ENCODE peak calls at places on chromosomes 7 and 10, in ten cellular contexts. U, R, L, Y, N, J, Q, X, P and K are unnamed samples.

GRCh38 chr10:12586724-12587123 is 237.4 kb downstream of the CAMK1D start:
- DNase-seq in R (no peak), X (no peak), P (no peak), U (no peak), L (no peak), N (no peak), J (no peak), Q (no peak), Y (no peak), K (no peak)

GRCh38 chr10:1638889-1639418 is 98.4 kb downstream of the ADARB2 start:
- DNase-seq in J (no peak), U (no peak), N (no peak), R (no peak), L (no peak), P (peak; percentile 34), X (no peak), Y (no peak), Q (no peak), K (no peak)

GRCh38 chr7:26860361-26860760 is 4.0 kb downstream of the SKAP2 start:
- DNase-seq in P (no peak), Y (no peak), R (no peak), J (no peak), L (no peak), X (no peak), U (no peak), N (no peak), Q (no peak), K (no peak)

GRCh38 chr10:73338801-73339368 is 19.8 kb downstream of the CFAP70 start:
- DNase-seq in R (no peak), N (no peak), Q (no peak), L (no peak), Y (no peak), U (no peak), P (no peak), J (no peak), X (no peak), K (no peak)

GRCh38 chr10:80323298-80323697 is 33.3 kb downstream of the DYDC1 start:
- DNase-seq in L (no peak), Q (no peak), X (no peak), U (no peak), Y (no peak), J (no peak), R (no peak), N (no peak), P (no peak), K (no peak)

GRCh38 chr10:124125305-124126116 is 32.1 kb upstream of the CHST15 start:
- DNase-seq in L (no peak), R (no peak), U (peak; percentile 46), Y (no peak), X (peak; percentile 12), N (no peak), P (no peak), Q (no peak), J (no peak), K (no peak)

GRCh38 chr7:117946201-117946633 is 73.0 kb upstream of the CTTNBP2 start:
- DNase-seq in N (no peak), U (peak; percentile 32), J (no peak), Q (no peak), Y (no peak), R (no peak), P (no peak), L (peak; percentile 16), X (no peak), K (no peak)

GRCh38 chr7:121069346-121070100 is 81.0 kb downstream of the CPED1 start:
- DNase-seq in X (peak; percentile 47), Q (no peak), J (no peak), U (no peak), P (no peak), N (no peak), L (peak; percentile 41), R (peak; percentile 71), Y (no peak), K (no peak)

GRCh38 chr7:139360948-139361307 is 1.2 kb downstream of the LUC7L2 start:
- DNase-seq in L (no peak), X (no peak), Q (no peak), R (no peak), P (no peak), U (no peak), N (no peak), Y (no peak), J (no peak), K (no peak)

GRCh38 chr7:139358541-139359365 is 941 bp upstream of the LUC7L2 start:
- DNase-seq in J (no peak), L (peak; percentile 33), X (no peak), Y (no peak), P (no peak), N (no peak), Q (no peak), U (no peak), R (peak; percentile 72), K (no peak)

GRCh38 chr7:139361523-139361922 is 1.8 kb downstream of the LUC7L2 start:
- DNase-seq in Y (no peak), J (no peak), U (no peak), L (no peak), R (no peak), X (no peak), P (no peak), N (no peak), Q (no peak), K (no peak)

GRCh38 chr7:139360210-139360947 is 685 bp downstream of the LUC7L2 start:
- DNase-seq in N (peak; percentile 99), U (peak; percentile 97), L (peak; percentile 89), J (peak; percentile 98), R (peak; percentile 99), X (peak; percentile 98), P (peak; percentile 97), Y (peak; percentile 98), Q (peak; percentile 98), K (peak; percentile 60)

DNA sequence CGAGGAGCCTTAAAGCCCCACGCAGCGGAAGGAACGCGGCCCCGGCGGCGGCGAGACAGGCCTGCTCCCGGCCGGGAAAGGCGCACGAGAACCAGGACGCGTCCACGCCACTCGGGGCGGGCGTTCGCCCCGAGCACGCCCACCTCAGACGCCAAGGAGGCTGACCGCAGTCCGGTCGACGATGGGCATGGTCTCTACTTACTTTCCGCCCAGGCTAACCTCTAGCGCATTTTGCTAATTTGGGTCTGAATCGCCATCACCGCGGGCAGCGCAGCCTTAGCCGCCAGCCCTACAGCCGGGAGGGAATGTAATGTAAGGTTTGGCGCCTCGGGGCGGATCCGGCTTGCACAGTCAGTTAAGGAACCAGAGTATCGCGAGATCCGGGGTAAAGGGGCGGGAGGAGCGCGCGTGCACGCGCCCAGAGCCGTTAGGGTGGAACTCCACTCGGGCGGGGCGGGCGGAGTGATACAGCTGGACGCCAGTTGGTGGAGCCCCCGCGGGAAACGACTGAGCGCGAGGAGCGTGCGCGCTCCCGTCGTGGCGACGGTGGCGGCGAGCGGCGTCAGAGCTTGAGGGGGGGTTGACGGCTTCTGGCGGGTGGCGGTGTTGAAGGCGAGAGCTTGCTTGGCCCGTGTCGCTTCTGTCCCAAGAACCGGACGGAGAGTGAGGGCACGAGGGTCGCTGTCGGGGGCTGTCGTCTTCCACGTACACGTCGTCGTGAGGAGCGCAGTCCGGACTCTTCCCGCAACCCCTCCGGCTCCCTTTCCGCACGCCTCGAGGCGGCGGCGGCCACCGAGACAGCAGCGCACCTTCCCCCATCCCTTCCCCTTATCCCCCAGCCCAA is at the start of gene LUC7L2:
- DNase-seq in N (peak; percentile 100), P (peak; percentile 100), R (peak; percentile 100), Q (peak; percentile 100), J (peak; percentile 100), U (peak; percentile 100), X (peak; percentile 100), Y (peak; percentile 100), L (peak; percentile 98), K (peak; percentile 92)
- TF ChIP-seq CTCF in N (no peak), P (no peak), R (peak; percentile 38), Q (no peak), J (no peak), U (peak; percentile 7), X (no peak), Y (peak; percentile 7), L (peak; percentile 22), K (no peak)

GRCh38 chr7:122984021-122984420 is 11.5 kb downstream of the TAS2R16 start:
- DNase-seq in Y (no peak), N (no peak), R (no peak), L (no peak), Q (no peak), J (no peak), P (no peak), X (no peak), U (no peak), K (no peak)

GRCh38 chr7:122987463-122987862 is 8.0 kb downstream of the TAS2R16 start:
- DNase-seq in L (no peak), P (no peak), X (no peak), J (no peak), N (no peak), Q (no peak), R (no peak), U (peak; percentile 41), Y (no peak), K (no peak)

GRCh38 chr7:122989041-122989440 is 6.5 kb downstream of the TAS2R16 start:
- DNase-seq in N (no peak), L (no peak), U (no peak), P (no peak), Y (no peak), J (no peak), R (no peak), X (no peak), Q (no peak), K (no peak)

GRCh38 chr7:122988333-122988732 is 7.2 kb downstream of the TAS2R16 start:
- DNase-seq in U (no peak), Y (no peak), X (no peak), R (no peak), Q (no peak), J (no peak), P (no peak), N (no peak), L (no peak), K (no peak)

GRCh38 chr7:122989577-122989976 is 5.9 kb downstream of the TAS2R16 start:
- DNase-seq in P (no peak), N (no peak), J (no peak), U (no peak), L (no peak), X (no peak), Y (no peak), R (no peak), Q (no peak), K (no peak)
- H3K4me3 ChIP-seq in P (no peak overlapping the region), N (no peak overlapping the region), J (no peak overlapping the region), U (no peak overlapping the region), L (no peak overlapping the region), X (no peak overlapping the region), Y (no peak overlapping the region), R (no peak overlapping the region), Q (no peak overlapping the region), K (no peak overlapping the region)

DNA sequence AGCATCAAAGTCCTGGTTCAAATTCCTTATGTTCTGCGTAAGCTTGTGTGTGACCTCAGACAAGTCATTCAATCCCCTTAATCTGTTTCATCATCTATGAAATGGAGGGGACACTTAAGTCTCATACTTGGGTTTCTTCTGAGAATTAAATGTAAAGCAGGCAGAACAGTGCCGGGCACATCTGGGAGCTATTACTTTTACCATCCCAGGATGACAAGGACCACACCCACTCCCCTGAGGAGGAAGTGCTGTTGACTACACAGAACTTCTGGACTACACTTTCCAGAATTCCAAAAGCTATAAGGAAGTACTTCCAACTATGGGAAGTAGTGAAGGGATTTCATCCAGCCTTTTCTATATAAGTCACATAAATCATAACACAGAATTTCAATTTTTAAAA is 294.9 kb downstream of the IPMK start:
- DNase-seq in Y (no peak), U (no peak), R (no peak), X (no peak), P (no peak), N (no peak), Q (no peak), J (no peak), L (no peak), K (no peak)
- TF ChIP-seq CTCF in Y (no peak), U (no peak), R (no peak), X (no peak), P (no peak), N (no peak), Q (no peak), J (no peak), L (no peak), K (no peak)

GRCh38 chr7:35249537-35249907 is 4.4 kb downstream of the TBX20 start:
- DNase-seq in Y (no peak), R (no peak), L (no peak), N (no peak), P (no peak), U (no peak), X (no peak), J (no peak), Q (no peak), K (no peak)

GRCh38 chr7:35252584-35252983 is 1.3 kb downstream of the TBX20 start:
- DNase-seq in X (no peak), U (no peak), Y (no peak), P (no peak), R (no peak), J (no peak), Q (no peak), N (no peak), L (no peak), K (no peak)

GRCh38 chr7:35251606-35252310 is 2.1 kb downstream of the TBX20 start:
- DNase-seq in Q (no peak), J (no peak), Y (no peak), P (no peak), L (no peak), X (no peak), U (no peak), N (no peak), R (no peak), K (no peak)

GRCh38 chr7:35250452-35250851 is 3.4 kb downstream of the TBX20 start:
- DNase-seq in R (no peak), Y (no peak), X (no peak), Q (no peak), L (no peak), P (no peak), J (no peak), U (no peak), N (no peak), K (no peak)

DNA sequence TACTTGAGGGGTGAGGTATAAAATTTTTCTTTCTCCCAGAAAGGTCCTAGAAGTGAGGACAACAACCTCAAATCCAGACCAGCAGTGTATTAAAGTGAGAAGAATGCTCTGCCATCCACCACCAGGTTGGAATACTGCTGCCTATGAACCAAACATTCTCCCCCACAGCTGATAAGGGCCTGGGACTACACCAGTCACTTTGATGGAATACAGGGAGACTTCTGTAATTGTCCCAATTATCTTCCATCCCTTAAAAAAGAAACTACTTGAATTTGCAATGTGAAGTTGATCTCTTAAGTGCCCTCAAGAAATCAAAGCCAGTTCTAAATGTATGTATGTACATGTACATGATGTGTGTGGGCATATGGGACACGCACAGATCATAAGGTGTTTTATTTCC is 3.0 kb downstream of the TBX20 start:
- DNase-seq in Y (no peak), Q (no peak), J (no peak), R (no peak), L (no peak), N (no peak), P (no peak), X (no peak), U (no peak), K (no peak)
- H3K4me3 ChIP-seq in Y (no peak overlapping the region), Q (peak overlapping the region; percentile 85), J (no peak overlapping the region), R (no peak overlapping the region), L (no peak overlapping the region), N (no peak overlapping the region), P (no peak overlapping the region), X (no peak overlapping the region), U (no peak overlapping the region), K (no peak overlapping the region)